ENCODE peak calls at places on chromosomes 7 and 10, in ten cellular contexts. E, W, L, B, J, N, V, P, K and G are unnamed samples.

GRCh38 chr10:101054351-101054750 is 7.4 kb upstream of the KAZALD1 start:
- DNase-seq in J (no peak), V (no peak), L (no peak), W (no peak), K (no peak), P (no peak), N (no peak), B (no peak), E (no peak), G (no peak)

GRCh38 chr10:8183241-8183704 is 128.8 kb downstream of the GATA3 start:
- DNase-seq in J (no peak), W (peak; percentile 28), K (no peak), L (no peak), N (no peak), B (no peak), P (no peak), V (peak; percentile 9), E (peak; percentile 93), G (peak; percentile 23)

GRCh38 chr7:123649956-123650355 is 5.7 kb upstream of the LMOD2 start:
- DNase-seq in W (no peak), L (no peak), P (no peak), V (no peak), N (no peak), B (no peak), E (peak; percentile 60), K (no peak), J (no peak), G (no peak)

GRCh38 chr10:48211777-48212176 is 62.7 kb downstream of the FRMPD2 start:
- DNase-seq in B (no peak), K (no peak), L (no peak), E (no peak), W (no peak), P (no peak), J (no peak), N (no peak), V (no peak), G (no peak)

GRCh38 chr10:48446785-48447184 is 140.3 kb downstream of the MAPK8 start:
- DNase-seq in L (no peak), J (no peak), N (no peak), K (no peak), B (no peak), V (peak; percentile 2), E (no peak), P (no peak), W (no peak), G (no peak)

GRCh38 chr10:35216303-35216905 is 89.8 kb downstream of the CREM start:
- DNase-seq in K (peak; percentile 24), V (no peak), E (peak; percentile 48), L (no peak), J (no peak), N (peak; percentile 23), B (peak; percentile 21), W (no peak), P (peak; percentile 25), G (no peak)

GRCh38 chr10:44995914-44996633 is 4.6 kb upstream of the ZNF22 start:
- DNase-seq in E (peak; percentile 80), P (peak; percentile 72), K (no peak), L (peak; percentile 68), J (no peak), N (no peak), B (peak; percentile 71), V (no peak), W (no peak), G (no peak)

GRCh38 chr7:77426521-77427051 is 10.4 kb upstream of the GSAP start:
- DNase-seq in P (no peak), K (no peak), L (peak; percentile 67), V (no peak), J (no peak), N (no peak), E (peak; percentile 64), B (peak; percentile 63), W (no peak), G (no peak)

GRCh38 chr7:21618706-21619105 is 75.9 kb downstream of the DNAH11 start:
- DNase-seq in B (no peak), K (no peak), P (no peak), V (no peak), N (no peak), W (no peak), J (no peak), E (no peak), L (no peak), G (no peak)

GRCh38 chr10:16497911-16498310 is 23.8 kb downstream of the C1QL3 start:
- DNase-seq in B (peak; percentile 41), E (no peak), P (no peak), J (no peak), K (no peak), W (no peak), V (no peak), N (no peak), L (peak; percentile 7), G (no peak)

GRCh38 chr10:14486777-14487510 is 156.2 kb upstream of the FRMD4A start:
- DNase-seq in V (no peak), N (no peak), E (no peak), J (no peak), K (peak; percentile 16), L (no peak), W (no peak), P (no peak), B (peak; percentile 94), G (peak; percentile 8)

GRCh38 chr10:95308389-95309302 is 17.8 kb upstream of the PDLIM1 start:
- DNase-seq in N (peak; percentile 90), P (peak; percentile 54), V (peak; percentile 63), J (peak; percentile 99), B (peak; percentile 98), W (no peak), E (peak; percentile 99), L (peak; percentile 96), K (no peak), G (peak; percentile 81)

GRCh38 chr7:129825005-129825553 is 127.7 kb downstream of the UBE2H start:
- DNase-seq in V (peak; percentile 83), K (peak; percentile 97), W (peak; percentile 31), N (peak; percentile 91), P (peak; percentile 47), B (no peak), J (no peak), E (peak; percentile 31), L (peak; percentile 75), G (peak; percentile 84)

GRCh38 chr10:74078037-74078436 is 72.6 kb downstream of the AP3M1 start:
- DNase-seq in K (no peak), W (no peak), E (peak; percentile 49), V (no peak), N (peak; percentile 62), P (no peak), B (peak; percentile 66), J (peak; percentile 80), L (no peak), G (peak; percentile 65)